ENCODE peak calls at places on chromosomes 4 and X, in seven cellular contexts. I is stimulated activated CD4-positive, alpha-beta T cell treated with anti-CD3 and anti-CD28 coated beads, Interleukin-2, amount 100 ng/mL, for 24 hours; O is Calu3; J is NCI-H345; D is NCI-H2081; P is caudate nucleus; U is astrocyte of the spinal cord. L is an unnamed sample.

GRCh38 chr4:7771056-7771455 is 168.6 kb downstream of the AFAP1 start:
- DNase-seq in U (no peak), P (peak), I (peak), D (no peak), O (no peak), J (no peak), L (no peak)

GRCh38 chr4:8896071-8896470 is 24.4 kb upstream of the HMX1 start:
- DNase-seq in U (no peak), P (no peak), J (no peak), O (no peak), I (no peak), D (no peak), L (no peak)

GRCh38 chrX:154000051-154000450 is 19.7 kb downstream of the IRAK1 start:
- DNase-seq in O (no peak), D (no peak), J (no peak), I (no peak), U (no peak), P (no peak), L (no peak)

GRCh38 chr4:79855081-79855480 is 217.9 kb downstream of the ANTXR2 start:
- DNase-seq in D (no peak), U (peak), J (peak), O (no peak), P (no peak), I (no peak), L (no peak)

GRCh38 chrX:31038585-31039326 is 33.1 kb downstream of the FTHL17 start:
- DNase-seq in P (no peak), O (peak), I (peak), J (peak), D (peak), U (peak), L (peak)

GRCh38 chr4:99705891-99706290 is 48.3 kb upstream of the C4orf54 start:
- DNase-seq in O (no peak), P (no peak), I (no peak), J (no peak), U (no peak), D (no peak), L (no peak)

GRCh38 chr4:5874811-5875465 is 17.9 kb downstream of the CRMP1 start:
- DNase-seq in P (peak), U (peak), J (peak), I (no peak), O (no peak), D (no peak), L (peak)

GRCh38 chr4:67934628-67935027 is 28.7 kb downstream of the TMPRSS11A start:
- DNase-seq in P (no peak), D (peak), I (no peak), U (no peak), O (no peak), J (peak), L (no peak)

GRCh38 chr4:159267023-159267939 is 164.4 kb downstream of the RAPGEF2 start:
- DNase-seq in D (no peak), U (peak), O (no peak), J (no peak), I (no peak), P (peak), L (peak)

GRCh38 chr4:14749910-14750309 is 252.4 kb upstream of the CPEB2 start:
- DNase-seq in J (peak), U (peak), P (no peak), D (no peak), O (peak), I (peak), L (peak)

GRCh38 chr4:33722254-33722653 is 2522.1 kb downstream of the ARAP2 start:
- DNase-seq in U (peak), I (no peak), P (no peak), J (no peak), D (no peak), O (no peak), L (no peak)

GRCh38 chr4:1615786-1616573 is 68.1 kb downstream of the FAM53A start:
- DNase-seq in O (no peak), I (no peak), P (no peak), D (no peak), U (no peak), J (no peak), L (no peak)

GRCh38 chr4:184123009-184123408 is 94.7 kb downstream of the ENPP6 start:
- DNase-seq in J (no peak), P (no peak), U (no peak), D (no peak), O (no peak), I (no peak), L (peak)

GRCh38 chrX:54043696-54044125 is 562 bp downstream of the PHF8 start:
- DNase-seq in I (peak), D (peak), P (no peak), O (peak), J (peak), U (no peak), L (peak)

GRCh38 chr4:8591626-8592365 is 769 bp upstream of the CPZ start:
- DNase-seq in D (no peak), J (no peak), O (no peak), U (no peak), I (no peak), P (no peak), L (no peak)

GRCh38 chrX:103063918-103064434 is at the start of gene BEX1:
- DNase-seq in P (peak), D (peak), I (peak), U (peak), O (peak), J (peak), L (peak)

GRCh38 chr4:8646296-8647093 is 53.9 kb downstream of the CPZ start:
- DNase-seq in P (no peak), J (no peak), D (no peak), I (no peak), O (no peak), U (no peak), L (no peak)

GRCh38 chr4:153465583-153465921 is 608 bp upstream of the TMEM131L start:
- DNase-seq in D (peak), U (peak), O (peak), J (no peak), I (peak), P (peak), L (peak)

GRCh38 chr4:77159798-77160197 is 2.8 kb downstream of the CCNG2 start:
- DNase-seq in I (no peak), J (no peak), O (no peak), D (no peak), P (no peak), U (no peak), L (no peak)

GRCh38 chr4:68375667-68376559 is 26.0 kb upstream of the YTHDC1 start:
- DNase-seq in U (peak), D (peak), J (peak), P (peak), O (peak), I (peak), L (peak)

GRCh38 chr4:139137745-139138144 is 39.3 kb downstream of the ELF2 start:
- DNase-seq in J (no peak), U (no peak), O (no peak), P (no peak), D (no peak), I (no peak), L (no peak)

GRCh38 chr4:89006307-89006706 is 50.7 kb downstream of the FAM13A start:
- DNase-seq in O (no peak), I (no peak), P (no peak), J (no peak), U (no peak), D (no peak), L (no peak)

GRCh38 chrX:80812176-80812575 is 2.5 kb upstream of the BRWD3 start:
- DNase-seq in O (peak), U (peak), J (no peak), D (no peak), I (peak), P (no peak), L (peak)

L was measured in Ammon's horn.